ENCODE peak calls at places on chromosomes 4 and X, in five cellular contexts. One of them, this sample, is unnamed.

GRCh38 chr4:105544517-105544916 is 7.9 kb upstream of the ARHGEF38 start:
- DNase-seq in body of pancreas: no peak
- DNase-seq in neuronal stem cell: no peak
- DNase-seq in stomach: no peak
- DNase-seq in transverse colon: no peak
- DNase-seq in this sample: no peak

GRCh38 chr4:140019619-140020367 is 134.2 kb downstream of the MAML3 start:
- DNase-seq in body of pancreas: no peak
- DNase-seq in transverse colon: no peak
- DNase-seq in stomach: no peak
- DNase-seq in neuronal stem cell: no peak
- DNase-seq in this sample: no peak

GRCh38 chr4:17613761-17614415 is 553 bp upstream of the MED28 start:
- DNase-seq in neuronal stem cell: peak; percentile 3
- DNase-seq in transverse colon: no peak
- DNase-seq in body of pancreas: peak; percentile 29
- DNase-seq in stomach: no peak
- DNase-seq in this sample: no peak

GRCh38 chrX:21944136-21944615 is 3.7 kb downstream of the SMS start:
- DNase-seq in stomach: no peak
- DNase-seq in neuronal stem cell: no peak
- DNase-seq in transverse colon: no peak
- DNase-seq in body of pancreas: no peak
- DNase-seq in this sample: no peak

GRCh38 chr4:75786938-75787337 is 62.6 kb downstream of the USO1 start:
- DNase-seq in stomach: no peak
- DNase-seq in neuronal stem cell: no peak
- DNase-seq in transverse colon: no peak
- DNase-seq in body of pancreas: no peak
- DNase-seq in this sample: no peak

GRCh38 chrX:154526901-154527675 is 11.1 kb upstream of the FAM3A start:
- DNase-seq in neuronal stem cell: peak; percentile 50
- DNase-seq in transverse colon: peak; percentile 84
- DNase-seq in stomach: peak; percentile 76
- DNase-seq in body of pancreas: peak; percentile 84
- DNase-seq in this sample: peak; percentile 93

GRCh38 chr4:181939199-181939945 is 303.8 kb upstream of the TENM3 start:
- DNase-seq in transverse colon: no peak
- DNase-seq in body of pancreas: no peak
- DNase-seq in neuronal stem cell: no peak
- DNase-seq in stomach: no peak
- DNase-seq in this sample: no peak

GRCh38 chrX:24858004-24858746 is 157.6 kb downstream of the ARX start:
- DNase-seq in transverse colon: no peak
- DNase-seq in stomach: no peak
- DNase-seq in body of pancreas: no peak
- DNase-seq in neuronal stem cell: no peak
- DNase-seq in this sample: no peak

GRCh38 chrX:9701790-9702189 is 63.9 kb downstream of the GPR143 start:
- DNase-seq in neuronal stem cell: no peak
- DNase-seq in stomach: no peak
- DNase-seq in body of pancreas: no peak
- DNase-seq in transverse colon: no peak
- DNase-seq in this sample: no peak

GRCh38 chr4:42151568-42152506 is 618 bp downstream of the BEND4 start:
- DNase-seq in neuronal stem cell: peak; percentile 78
- DNase-seq in transverse colon: peak; percentile 51
- DNase-seq in stomach: peak; percentile 30
- DNase-seq in body of pancreas: peak; percentile 12
- DNase-seq in this sample: peak; percentile 91

GRCh38 chrX:51614353-51614752 is 4.4 kb downstream of the CENPVL3 start:
- DNase-seq in transverse colon: no peak
- DNase-seq in neuronal stem cell: no peak
- DNase-seq in body of pancreas: no peak
- DNase-seq in stomach: no peak
- DNase-seq in this sample: no peak

GRCh38 chrX:15855562-15856256 is 1.1 kb upstream of the AP1S2 start:
- DNase-seq in transverse colon: no peak
- DNase-seq in neuronal stem cell: no peak
- DNase-seq in stomach: no peak
- DNase-seq in body of pancreas: no peak
- DNase-seq in this sample: no peak

GRCh38 chr4:86543560-86544312 is 50.4 kb upstream of the PTPN13 start:
- DNase-seq in stomach: no peak
- DNase-seq in transverse colon: no peak
- DNase-seq in body of pancreas: no peak
- DNase-seq in neuronal stem cell: peak; percentile 73
- DNase-seq in this sample: no peak

GRCh38 chrX:108415891-108416290 is 22.3 kb downstream of the COL4A6 start:
- DNase-seq in stomach: no peak
- DNase-seq in transverse colon: no peak
- DNase-seq in neuronal stem cell: no peak
- DNase-seq in body of pancreas: no peak
- DNase-seq in this sample: no peak

GRCh38 chr4:40180356-40180755 is 16.5 kb upstream of the RHOH start:
- DNase-seq in transverse colon: no peak
- DNase-seq in body of pancreas: no peak
- DNase-seq in stomach: no peak
- DNase-seq in neuronal stem cell: no peak
- DNase-seq in this sample: no peak

GRCh38 chr4:15003891-15004700 is 1.8 kb downstream of the CPEB2 start:
- DNase-seq in neuronal stem cell: peak; percentile 27
- DNase-seq in body of pancreas: peak; percentile 56
- DNase-seq in transverse colon: peak; percentile 45
- DNase-seq in stomach: peak; percentile 49
- DNase-seq in this sample: peak; percentile 45

GRCh38 chr4:55758570-55758969 is 61.0 kb upstream of the EXOC1L start:
- DNase-seq in body of pancreas: no peak
- DNase-seq in neuronal stem cell: no peak
- DNase-seq in stomach: no peak
- DNase-seq in transverse colon: peak; percentile 16
- DNase-seq in this sample: no peak

GRCh38 chrX:3501833-3502535 is 155.5 kb upstream of the MXRA5 start:
- DNase-seq in stomach: no peak
- DNase-seq in transverse colon: no peak
- DNase-seq in neuronal stem cell: no peak
- DNase-seq in body of pancreas: no peak
- DNase-seq in this sample: no peak

GRCh38 chr4:62881901-62882300 is 1527.3 kb downstream of the TECRL start:
- DNase-seq in stomach: no peak
- DNase-seq in transverse colon: no peak
- DNase-seq in body of pancreas: no peak
- DNase-seq in neuronal stem cell: no peak
- DNase-seq in this sample: no peak

GRCh38 chr4:137644201-137644600 is 111.9 kb upstream of the PCDH18 start:
- DNase-seq in transverse colon: no peak
- DNase-seq in stomach: no peak
- DNase-seq in neuronal stem cell: no peak
- DNase-seq in body of pancreas: no peak
- DNase-seq in this sample: no peak

GRCh38 chrX:7399373-7399772 is 251.4 kb upstream of the PUDP start:
- DNase-seq in stomach: no peak
- DNase-seq in transverse colon: no peak
- DNase-seq in body of pancreas: no peak
- DNase-seq in neuronal stem cell: no peak
- DNase-seq in this sample: no peak

GRCh38 chr4:84965558-84966381 is 720 bp downstream of the WDFY3 start:
- DNase-seq in stomach: peak; percentile 40
- DNase-seq in neuronal stem cell: peak; percentile 63
- DNase-seq in transverse colon: peak; percentile 34
- DNase-seq in body of pancreas: peak; percentile 66
- DNase-seq in this sample: peak; percentile 56

GRCh38 chr4:14916554-14917304 is 85.6 kb upstream of the CPEB2 start:
- DNase-seq in transverse colon: no peak
- DNase-seq in neuronal stem cell: no peak
- DNase-seq in body of pancreas: no peak
- DNase-seq in stomach: no peak
- DNase-seq in this sample: peak; percentile 12

GRCh38 chrX:115503099-115503498 is 57.9 kb upstream of the PLS3 start:
- DNase-seq in body of pancreas: no peak
- DNase-seq in neuronal stem cell: no peak
- DNase-seq in stomach: no peak
- DNase-seq in transverse colon: no peak
- DNase-seq in this sample: no peak

GRCh38 chr4:20895208-20895607 is 194.9 kb downstream of the PACRGL start:
- DNase-seq in transverse colon: no peak
- DNase-seq in body of pancreas: no peak
- DNase-seq in stomach: no peak
- DNase-seq in neuronal stem cell: no peak
- DNase-seq in this sample: no peak

GRCh38 chrX:17104433-17104832 is 158.0 kb downstream of the REPS2 start:
- DNase-seq in body of pancreas: no peak
- DNase-seq in neuronal stem cell: no peak
- DNase-seq in transverse colon: no peak
- DNase-seq in stomach: no peak
- DNase-seq in this sample: no peak

GRCh38 chr4:48720459-48720858 is 59.6 kb downstream of the FRYL start:
- DNase-seq in body of pancreas: no peak
- DNase-seq in neuronal stem cell: no peak
- DNase-seq in transverse colon: no peak
- DNase-seq in stomach: no peak
- DNase-seq in this sample: no peak

GRCh38 chrX:15911729-15912550 is 57.3 kb upstream of the AP1S2 start:
- DNase-seq in neuronal stem cell: no peak
- DNase-seq in transverse colon: no peak
- DNase-seq in body of pancreas: no peak
- DNase-seq in stomach: no peak
- DNase-seq in this sample: no peak

GRCh38 chr4:29066856-29067255 is 1653.3 kb upstream of the PCDH7 start:
- DNase-seq in neuronal stem cell: no peak
- DNase-seq in body of pancreas: no peak
- DNase-seq in transverse colon: no peak
- DNase-seq in stomach: no peak
- DNase-seq in this sample: no peak

GRCh38 chrX:72620550-72621145 is 48.0 kb upstream of the HDAC8 start:
- DNase-seq in stomach: peak; percentile 81
- DNase-seq in neuronal stem cell: no peak
- DNase-seq in body of pancreas: peak; percentile 89
- DNase-seq in transverse colon: peak; percentile 26
- DNase-seq in this sample: no peak

GRCh38 chrX:9163153-9163790 is 129.3 kb upstream of the FAM9B start:
- DNase-seq in stomach: no peak
- DNase-seq in neuronal stem cell: no peak
- DNase-seq in body of pancreas: no peak
- DNase-seq in transverse colon: no peak
- DNase-seq in this sample: no peak

GRCh38 chr4:172709376-172709775 is 459.2 kb upstream of the GALNT7 start:
- DNase-seq in transverse colon: no peak
- DNase-seq in neuronal stem cell: peak; percentile 15
- DNase-seq in stomach: no peak
- DNase-seq in body of pancreas: no peak
- DNase-seq in this sample: no peak

GRCh38 chrX:499870-500364 is 113.2 kb upstream of the PPP2R3B start:
- DNase-seq in neuronal stem cell: peak; percentile 46
- DNase-seq in transverse colon: no peak
- DNase-seq in body of pancreas: no peak
- DNase-seq in stomach: no peak
- DNase-seq in this sample: peak; percentile 70
- H3K4me3 ChIP-seq in neuronal stem cell: peak overlapping the region; percentile 19
- H3K4me3 ChIP-seq in transverse colon: no peak overlapping the region
- H3K4me3 ChIP-seq in body of pancreas: no peak overlapping the region
- H3K4me3 ChIP-seq in stomach: no peak overlapping the region
- H3K4me3 ChIP-seq in this sample: no peak overlapping the region

DNA sequence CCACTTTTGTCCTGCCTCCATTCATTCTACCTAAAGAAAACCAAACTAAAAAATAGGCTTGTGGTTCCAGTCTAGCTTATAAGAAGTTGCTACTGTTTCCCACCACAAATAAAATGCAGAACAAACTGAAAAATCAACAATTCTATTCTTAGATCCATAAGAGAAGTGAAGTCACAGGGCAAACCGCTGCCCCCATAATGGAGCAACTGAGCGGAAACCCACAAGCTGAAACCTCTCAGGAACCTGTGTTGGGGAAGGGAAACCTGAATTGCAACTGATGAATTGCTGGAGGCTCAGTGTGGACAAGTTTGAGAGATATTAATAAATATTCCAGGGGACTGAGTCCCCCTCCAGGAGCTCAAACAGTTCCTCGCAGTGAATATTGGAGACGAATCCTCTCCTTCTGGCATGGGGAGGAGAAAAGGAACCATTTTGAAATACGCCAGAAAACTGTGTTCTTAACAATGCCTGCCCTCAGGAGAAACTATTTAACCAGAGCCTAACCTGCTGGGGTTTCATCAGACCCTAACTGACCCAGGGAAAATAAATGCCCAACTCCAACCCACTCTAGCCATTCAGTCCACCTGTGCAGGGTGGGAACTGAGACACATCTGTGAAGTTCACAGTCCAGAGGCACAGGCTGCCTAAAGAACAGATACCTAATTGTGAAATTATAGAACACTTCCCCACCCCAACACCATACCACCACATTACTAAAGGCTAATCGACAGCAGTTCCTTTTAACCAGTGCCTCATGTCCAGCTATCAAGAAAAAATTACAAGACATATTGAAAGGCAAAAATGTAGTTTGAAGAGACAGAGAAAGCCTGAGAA is 22.8 kb upstream of the SH3RF1 start:
- DNase-seq in transverse colon: no peak
- DNase-seq in body of pancreas: no peak
- DNase-seq in stomach: no peak
- DNase-seq in neuronal stem cell: no peak
- DNase-seq in this sample: no peak
- H3K27ac ChIP-seq in transverse colon: no peak overlapping the region
- H3K27ac ChIP-seq in body of pancreas: no peak overlapping the region
- H3K27ac ChIP-seq in stomach: no peak overlapping the region
- H3K27ac ChIP-seq in neuronal stem cell: no peak overlapping the region
- H3K27ac ChIP-seq in this sample: no peak overlapping the region

GRCh38 chr4:168796362-168797106 is 213.5 kb downstream of the CBR4 start:
- DNase-seq in stomach: peak; percentile 66
- DNase-seq in transverse colon: no peak
- DNase-seq in body of pancreas: no peak
- DNase-seq in neuronal stem cell: no peak
- DNase-seq in this sample: no peak
- H3K4me3 ChIP-seq in stomach: no peak overlapping the region
- H3K4me3 ChIP-seq in transverse colon: no peak overlapping the region
- H3K4me3 ChIP-seq in body of pancreas: no peak overlapping the region
- H3K4me3 ChIP-seq in neuronal stem cell: no peak overlapping the region
- H3K4me3 ChIP-seq in this sample: no peak overlapping the region

DNA sequence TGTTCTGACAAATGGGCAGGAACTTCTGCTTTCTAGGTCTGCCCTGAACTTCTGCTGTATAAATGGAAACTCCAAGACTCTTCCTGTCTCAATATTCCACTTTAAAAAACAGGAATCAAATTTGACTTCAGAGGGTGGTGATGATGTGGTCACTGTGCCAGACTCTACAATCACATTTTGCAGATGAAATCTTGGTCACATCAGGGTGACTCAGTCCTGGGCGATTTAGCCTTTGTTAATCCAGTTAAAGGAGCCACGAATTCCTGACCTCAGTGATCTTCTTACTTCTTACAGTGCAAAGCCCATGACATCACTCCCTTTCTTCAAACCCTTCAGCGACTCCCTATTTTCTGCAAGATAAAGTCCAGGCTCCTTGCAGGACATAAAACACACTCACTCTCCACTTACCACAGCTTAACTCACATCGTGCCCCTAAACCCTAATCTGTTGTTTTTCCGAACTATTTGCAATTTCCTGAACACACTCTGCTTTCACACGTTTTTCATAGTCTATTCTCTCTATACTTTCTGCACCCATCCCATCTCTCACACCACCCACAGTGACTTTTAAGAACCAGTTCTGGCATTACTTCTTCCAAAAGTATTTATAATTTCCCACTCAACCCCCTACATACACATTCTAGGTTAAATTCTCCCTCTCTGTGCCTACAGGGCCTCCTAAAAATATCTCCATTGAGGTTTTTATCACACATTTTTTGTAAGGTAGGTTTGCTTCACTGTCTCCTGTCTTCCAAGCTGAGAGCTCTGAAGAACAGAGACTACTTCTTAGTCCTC is 11.1 kb downstream of the GASK1B start:
- DNase-seq in stomach: no peak
- DNase-seq in neuronal stem cell: no peak
- DNase-seq in body of pancreas: no peak
- DNase-seq in transverse colon: no peak
- DNase-seq in this sample: peak; percentile 61
- H3K27ac ChIP-seq in stomach: peak overlapping the region; percentile 32
- H3K27ac ChIP-seq in neuronal stem cell: no peak overlapping the region
- H3K27ac ChIP-seq in body of pancreas: peak overlapping the region; percentile 10
- H3K27ac ChIP-seq in transverse colon: peak overlapping the region; percentile 70
- H3K27ac ChIP-seq in this sample: no peak overlapping the region